ENCODE peak calls at places on chromosomes 12 and 14, in four cellular contexts. J is HepG2, Z is A549, H is endothelial cell of umbilical vein. C is an unnamed sample.
A peak's percentile ranks its signal among the peaks of the same experiment; 100 is the strongest.

GRCh38 chr12:105257321-105257728 is 21.4 kb upstream of the APPL2 start:
- DNase-seq in J (no peak), Z (no peak), H (peak; percentile 14), C (no peak)

GRCh38 chr12:100141998-100142850 is 450 bp downstream of the BLTP3B start:
- DNase-seq in J (peak; percentile 72), Z (no peak), H (no peak), C (peak; percentile 64)

GRCh38 chr14:98957211-98958047 is 314.6 kb downstream of the BCL11B start:
- DNase-seq in J (no peak), Z (peak; percentile 26), H (no peak), C (peak; percentile 89)

GRCh38 chr12:19082365-19082911 is 47.1 kb upstream of the PLEKHA5 start:
- DNase-seq in J (no peak), Z (no peak), H (no peak), C (no peak)

GRCh38 chr12:56007892-56008471 is 10.9 kb downstream of the SUOX start:
- DNase-seq in J (no peak), Z (peak; percentile 41), H (peak; percentile 37), C (no peak)

GRCh38 chr14:92443741-92444140 is 69.8 kb upstream of the RIN3 start:
- DNase-seq in J (no peak), Z (no peak), H (no peak), C (no peak)

GRCh38 chr14:80425686-80426085 is 214.4 kb upstream of the DIO2 start:
- DNase-seq in J (no peak), Z (peak; percentile 29), H (peak; percentile 85), C (no peak)

GRCh38 chr14:23185046-23185445 is 1.6 kb upstream of the SLC7A8 start:
- DNase-seq in J (no peak), Z (no peak), H (peak; percentile 74), C (peak; percentile 11)

GRCh38 chr12:57171668-57172067 is 24.2 kb upstream of the LRP1-AS start:
- DNase-seq in J (no peak), Z (no peak), H (no peak), C (no peak)

GRCh38 chr12:118187746-118188390 is 51.9 kb downstream of the PEBP1 start:
- DNase-seq in J (no peak), Z (no peak), H (no peak), C (no peak)

GRCh38 chr12:113788020-113788856 is 177.9 kb downstream of the RBM19 start:
- DNase-seq in J (no peak), Z (no peak), H (no peak), C (no peak)

GRCh38 chr14:88079624-88080023 is 74.7 kb downstream of the GPR65 start:
- DNase-seq in J (no peak), Z (no peak), H (no peak), C (no peak)

GRCh38 chr12:14289596-14289995 is 75.9 kb upstream of the ATF7IP start:
- DNase-seq in J (no peak), Z (no peak), H (no peak), C (no peak)

GRCh38 chr12:123748171-123748570 is 13.9 kb upstream of the DNAH10 start:
- DNase-seq in J (no peak), Z (no peak), H (no peak), C (no peak)

GRCh38 chr12:104521731-104522130 is 65.0 kb downstream of the CHST11 start:
- DNase-seq in J (no peak), Z (no peak), H (peak; percentile 38), C (no peak)

GRCh38 chr12:117134059-117134458 is 34.8 kb upstream of the TESC start:
- DNase-seq in J (no peak), Z (no peak), H (peak; percentile 24), C (peak; percentile 89)

GRCh38 chr12:89364058-89364457 is 11.8 kb upstream of the DUSP6 start:
- DNase-seq in J (no peak), Z (no peak), H (no peak), C (no peak)

GRCh38 chr12:69714542-69714941 is 15.4 kb upstream of the BEST3 start:
- DNase-seq in J (no peak), Z (no peak), H (no peak), C (no peak)

GRCh38 chr12:69720748-69721147 is 17.9 kb upstream of the RAB3IP start:
- DNase-seq in J (no peak), Z (no peak), H (no peak), C (no peak)

GRCh38 chr12:69719336-69720316 is 19.0 kb upstream of the RAB3IP start:
- DNase-seq in J (no peak), Z (no peak), H (no peak), C (no peak)
- TF ChIP-seq MYC in J (no peak), Z (no peak), H (no peak), C (no peak)

DNA sequence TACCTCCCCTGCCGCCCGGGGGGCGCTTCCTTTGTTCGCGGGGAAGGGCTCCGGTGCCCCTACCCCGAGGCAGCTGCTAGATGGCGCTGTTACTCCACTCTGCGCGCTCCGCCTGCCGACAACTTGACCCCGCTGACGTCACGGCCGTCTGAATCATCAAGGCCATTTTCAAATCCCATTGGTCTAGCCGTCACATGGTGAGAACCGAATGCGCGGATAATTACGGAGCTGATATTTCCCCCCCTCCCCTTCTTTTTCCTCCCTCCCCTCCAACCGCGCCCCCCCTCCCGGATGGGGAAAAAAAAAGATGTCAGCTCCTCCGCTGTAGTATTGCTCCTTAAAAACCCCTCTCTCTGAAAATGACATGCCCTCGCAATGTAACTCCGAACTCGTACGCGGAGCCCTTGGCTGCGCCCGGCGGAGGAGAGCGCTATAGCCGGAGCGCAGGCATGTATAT is at the start of gene HOXC10:
- DNase-seq in J (peak; percentile 53), Z (peak; percentile 93), H (peak; percentile 71), C (peak; percentile 98)
- H3K4me3 ChIP-seq in J (no peak within 1 kb of the TSS), Z (peak within 1 kb of the TSS; percentile 60), H (no peak within 1 kb of the TSS), C (peak within 1 kb of the TSS; percentile 75)

DNA sequence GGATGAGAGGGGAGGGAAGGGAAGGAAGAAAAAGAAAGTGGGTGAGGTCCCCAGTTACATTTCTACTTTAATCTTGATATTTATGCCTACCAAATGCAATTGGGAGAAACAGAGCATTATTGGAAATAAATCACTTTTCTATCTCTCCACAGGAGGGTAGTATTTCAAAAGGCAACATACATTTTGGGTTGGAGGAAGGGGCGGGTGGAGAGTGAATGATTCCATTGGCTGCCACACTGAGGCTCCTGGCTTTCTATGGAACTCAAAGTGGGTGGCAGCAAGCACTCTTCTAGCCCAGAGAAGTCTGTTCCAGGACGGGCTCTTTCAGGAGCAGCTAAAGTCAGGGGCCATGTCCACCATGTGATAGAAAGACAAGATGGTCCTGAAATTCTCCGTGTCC is 441.3 kb downstream of the DAD1 start:
- DNase-seq in J (no peak), Z (no peak), H (no peak), C (no peak)
- TF ChIP-seq CTCF in J (no peak), Z (no peak), H (no peak), C (no peak)

GRCh38 chr12:67271976-67272375 is 2.8 kb downstream of the CAND1 start:
- DNase-seq in J (no peak), Z (no peak), H (no peak), C (no peak)
- TF ChIP-seq MYC in J (no peak), Z (no peak), H (no peak), C (no peak)

GRCh38 chr12:93348568-93349435 is 28.9 kb upstream of the NUDT4 start:
- DNase-seq in J (no peak), Z (no peak), H (no peak), C (no peak)

GRCh38 chr12:93347054-93347786 is 30.5 kb upstream of the NUDT4 start:
- DNase-seq in J (no peak), Z (no peak), H (peak; percentile 55), C (no peak)

GRCh38 chr12:93339695-93340094 is 38.0 kb upstream of the NUDT4 start:
- DNase-seq in J (no peak), Z (no peak), H (no peak), C (no peak)

GRCh38 chr12:93341409-93342044 is 36.2 kb upstream of the NUDT4 start:
- DNase-seq in J (no peak), Z (no peak), H (no peak), C (no peak)

GRCh38 chr12:93344876-93345275 is 32.8 kb upstream of the NUDT4 start:
- DNase-seq in J (no peak), Z (no peak), H (peak; percentile 14), C (no peak)
- H3K4me3 ChIP-seq in J (no peak overlapping the region), Z (no peak overlapping the region), H (no peak overlapping the region), C (no peak overlapping the region)

C was measured in NB4.